ENCODE peak calls at places on chromosomes 11 and 22, in four cellular contexts. X is H9, M is neuronal stem cell, L is mesenchymal stem cell. J is an unnamed sample.

GRCh38 chr11:3181722-3182461 is 16.8 kb upstream of the OSBPL5 start:
- DNase-seq in M (no peak), X (no peak), L (no peak), J (no peak)

GRCh38 chr11:11512090-11512489 is 109.7 kb downstream of the GALNT18 start:
- DNase-seq in M (no peak), X (no peak), L (no peak), J (no peak)

GRCh38 chr22:24024354-24024753 is 13.2 kb downstream of the CABIN1 start:
- DNase-seq in M (no peak), L (no peak), X (no peak), J (no peak)

GRCh38 chr22:37818397-37819099 is 4.6 kb upstream of the GALR3 start:
- DNase-seq in X (peak), L (peak), M (no peak), J (peak)

GRCh38 chr11:128327274-128327673 is 260.1 kb downstream of the ETS1 start:
- DNase-seq in X (no peak), M (no peak), L (no peak), J (no peak)

GRCh38 chr11:120950880-120951279 is 73.0 kb upstream of the TBCEL start:
- DNase-seq in M (no peak), X (no peak), L (no peak), J (no peak)

GRCh38 chr11:126477526-126478275 is 122.2 kb downstream of the ST3GAL4 start:
- DNase-seq in L (no peak), M (no peak), X (no peak), J (no peak)

GRCh38 chr22:44691796-44692661 is 10.0 kb upstream of the PRR5 start:
- DNase-seq in L (no peak), M (no peak), X (no peak), J (no peak)

GRCh38 chr11:119339581-119340334 is 925 bp downstream of the C1QTNF5 start:
- DNase-seq in M (peak), X (peak), L (peak), J (no peak)

GRCh38 chr11:34757026-34757451 is 136.1 kb downstream of the EHF start:
- DNase-seq in L (no peak), M (no peak), X (no peak), J (no peak)

GRCh38 chr22:19728271-19728670 is 4.9 kb downstream of the GP1BB start:
- DNase-seq in X (no peak), L (no peak), M (no peak), J (no peak)

GRCh38 chr11:70760416-70761020 is 362.2 kb downstream of the CTTN start:
- DNase-seq in L (no peak), M (no peak), X (no peak), J (no peak)

GRCh38 chr22:23549198-23549595 is 30.9 kb downstream of the IGLL1 start:
- DNase-seq in X (peak), M (no peak), L (no peak), J (no peak)

GRCh38 chr11:119389611-119390254 is 8.2 kb upstream of the USP2 start:
- DNase-seq in L (no peak), M (no peak), X (peak), J (no peak)

GRCh38 chr22:30198152-30198845 is 48.3 kb downstream of the LIF start:
- DNase-seq in X (no peak), M (no peak), L (peak), J (peak)

GRCh38 chr22:30196867-30197336 is 49.7 kb downstream of the LIF start:
- DNase-seq in L (no peak), M (no peak), X (no peak), J (no peak)

GRCh38 chr22:30197389-30197788 is 49.2 kb downstream of the LIF start:
- DNase-seq in L (no peak), M (no peak), X (peak), J (peak)

GRCh38 chr22:30195245-30196140 is 51.1 kb downstream of the LIF start:
- DNase-seq in M (no peak), L (peak), X (no peak), J (peak)

DNA sequence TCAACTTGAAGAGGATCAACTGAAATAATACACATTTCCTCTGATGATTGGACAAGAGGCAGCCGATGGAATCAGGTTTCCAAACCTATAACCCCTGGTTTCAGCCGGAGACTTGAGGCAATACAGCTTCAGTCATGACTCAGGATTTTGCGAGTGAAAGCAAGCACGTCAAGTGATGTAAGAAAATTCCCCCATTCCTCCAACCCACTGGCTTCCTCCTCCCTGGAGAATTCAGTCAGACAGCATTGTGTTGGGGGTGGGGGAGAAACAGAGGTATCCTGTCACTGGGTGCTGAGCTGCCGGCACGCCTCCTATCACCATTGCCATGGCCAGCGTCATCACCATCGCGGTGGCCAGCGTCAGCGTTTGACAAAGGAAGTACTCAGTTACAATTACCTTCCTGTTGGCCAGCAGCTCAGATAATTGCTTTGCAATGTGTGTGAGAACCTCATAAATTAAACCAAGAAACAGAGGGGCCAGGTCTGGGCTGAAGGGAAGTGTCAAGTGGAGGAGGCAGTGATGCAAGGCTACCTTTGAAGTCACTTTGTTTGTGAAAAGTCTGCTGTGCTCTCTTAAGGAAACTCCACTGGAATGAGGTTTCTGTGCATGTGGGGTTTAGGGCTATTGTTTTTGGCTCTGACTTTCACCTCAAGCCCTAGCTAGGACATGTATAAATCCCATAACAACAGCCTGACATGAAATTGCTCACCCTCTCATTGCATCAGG is 50.3 kb downstream of the LIF start:
- DNase-seq in X (peak), L (peak), M (no peak), J (peak)
- H2BK5ac ChIP-seq in X (no peak), L (peak), M (no peak), J (peak)

GRCh38 chr22:39520874-39521857 is 804 bp downstream of the ATF4 start:
- DNase-seq in L (peak), X (no peak), M (no peak), J (peak)
- H3K18ac ChIP-seq in L (peak), X (peak), M (peak), J (peak)

GRCh38 chr11:122769126-122769780 is 69.0 kb upstream of the CRTAM start:
- DNase-seq in X (no peak), M (no peak), L (no peak), J (peak)
- H2BK120ac ChIP-seq in X (no peak), M (no peak), L (no peak), J (no peak)

DNA sequence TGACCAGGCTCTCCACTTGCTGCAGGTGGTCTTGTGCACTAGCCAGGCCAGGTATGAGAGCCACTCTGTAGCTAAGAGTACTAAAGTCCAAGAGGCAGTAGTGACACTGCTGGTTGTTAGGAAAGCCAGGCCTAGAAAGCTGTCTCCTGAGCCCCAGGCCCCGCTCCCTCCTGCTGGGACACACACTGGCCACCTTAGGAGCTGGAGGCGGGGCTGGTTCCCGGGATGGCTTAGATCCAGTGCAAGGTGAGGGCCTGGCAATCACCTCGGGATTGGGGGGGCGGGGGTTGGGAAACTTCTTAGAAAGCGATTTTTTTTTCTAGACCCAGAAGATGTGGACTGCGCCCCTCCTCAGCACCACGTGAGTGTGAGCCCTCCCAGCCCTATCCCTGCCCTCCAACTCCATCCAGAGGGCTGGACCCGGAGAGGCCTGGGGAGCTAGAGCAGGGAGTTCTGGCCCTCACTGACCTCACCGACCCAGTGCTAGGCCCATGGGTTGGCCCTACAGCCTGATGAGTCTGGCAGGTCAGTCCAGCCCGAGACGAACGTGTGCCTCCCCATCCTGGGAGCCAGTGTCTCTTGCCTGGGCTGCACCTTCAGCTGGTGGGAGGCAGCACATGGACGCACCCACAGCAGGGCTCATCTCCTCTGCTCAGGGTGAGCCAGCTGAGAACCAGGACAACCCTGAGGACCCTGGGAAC is 18.1 kb downstream of the SLC37A2 start:
- DNase-seq in M (no peak), X (no peak), L (no peak), J (no peak)
- H2BK5ac ChIP-seq in M (no peak), X (no peak), L (no peak), J (no peak)

DNA sequence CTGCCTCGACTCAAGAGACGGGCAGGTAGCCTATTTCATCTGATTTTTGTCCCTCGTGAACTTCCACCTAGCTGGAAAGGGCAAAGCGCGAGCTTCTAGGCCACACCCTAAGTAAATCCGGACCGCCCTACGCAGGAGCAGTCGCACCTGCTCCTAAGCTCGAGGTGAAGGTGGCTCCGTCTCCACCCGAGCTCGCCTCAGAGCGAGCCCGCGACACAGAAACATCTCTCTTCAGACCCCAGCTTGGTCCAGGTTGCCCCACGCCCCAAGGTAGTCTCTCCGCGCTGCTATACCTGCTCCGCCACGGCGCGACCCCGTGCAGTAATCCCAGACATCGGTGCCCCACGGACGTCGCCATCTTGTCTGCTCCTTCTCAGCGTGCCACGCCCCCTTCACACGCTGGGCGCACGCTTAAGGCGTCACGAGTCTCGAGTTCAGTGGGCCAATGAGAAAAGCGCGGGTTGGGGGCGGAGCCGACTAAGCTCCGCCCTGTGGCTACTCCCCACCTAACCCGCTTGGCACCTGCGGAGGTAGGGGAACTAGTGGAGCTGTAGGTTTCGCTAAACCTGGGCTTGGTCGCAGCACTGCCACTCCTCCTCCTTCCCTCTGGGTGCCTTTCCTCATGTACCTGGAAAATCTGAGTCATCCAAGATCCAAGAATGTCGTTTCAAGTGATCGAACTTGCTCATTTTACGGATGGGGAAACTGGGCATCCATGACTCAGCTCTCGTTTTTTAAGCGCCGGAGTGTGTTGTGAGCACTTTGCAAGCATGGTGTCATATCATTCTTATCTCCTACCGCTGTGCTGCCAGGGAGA is at the start of gene PISD:
- DNase-seq in X (peak), L (peak), M (peak), J (peak)
- H3K18ac ChIP-seq in X (peak), L (peak), M (peak), J (peak)

DNA sequence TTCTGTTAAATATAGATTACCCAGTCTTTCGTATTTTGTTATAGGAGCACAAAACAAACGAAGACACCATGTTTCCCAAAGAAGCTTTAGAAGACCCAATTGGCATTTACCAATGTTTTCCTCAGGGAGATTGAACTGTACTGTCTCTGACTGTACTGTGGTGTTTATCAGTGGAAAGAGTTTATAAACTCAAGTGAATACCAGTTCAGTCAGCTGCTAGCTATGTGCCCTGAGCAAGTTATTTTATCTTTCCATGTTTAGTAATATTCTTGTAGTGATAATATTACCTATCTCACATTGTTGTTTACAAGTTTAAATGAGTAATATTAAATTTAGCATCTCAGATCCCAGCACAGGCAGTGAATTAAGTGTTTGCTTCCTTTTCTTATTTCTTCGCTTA is 773.2 kb downstream of the KCNA4 start:
- DNase-seq in L (peak), X (no peak), M (no peak), J (peak)
- H2BK120ac ChIP-seq in L (no peak), X (no peak), M (no peak), J (peak)

J was measured in IMR-90.